ENCODE peak calls at places on chromosomes 1 and 21, in ten cellular contexts. P is right atrium auricular region, U is kidney epithelial cell, M is mucosa of descending colon, X is left ventricle myocardium inferior, N is cardiac muscle cell, B is fibroblast of mammary gland, I is fibroblast of villous mesenchyme, V is WERI-Rb-1, Y is hepatocyte. O is an unnamed sample.

GRCh38 chr1:154755858-154756730 is 114.0 kb downstream of the KCNN3 start:
- DNase-seq in P (no peak), U (no peak), M (no peak), X (no peak), N (peak; percentile 14), B (peak; percentile 44), I (no peak), V (no peak), Y (no peak), O (no peak)

GRCh38 chr1:58982259-58982998 is 198.6 kb upstream of the JUN start:
- DNase-seq in P (no peak), U (no peak), M (no peak), X (peak; percentile 48), N (no peak), B (peak; percentile 62), I (peak; percentile 83), V (peak; percentile 29), Y (peak; percentile 28), O (no peak)

GRCh38 chr1:166969074-166969677 is 6.2 kb downstream of the ILDR2 start:
- DNase-seq in P (no peak), U (no peak), M (no peak), X (no peak), N (no peak), B (no peak), I (no peak), V (no peak), Y (no peak), O (peak; percentile 12)

GRCh38 chr1:41695118-41695517 is 210.6 kb upstream of the EDN2 start:
- DNase-seq in P (no peak), U (no peak), M (peak; percentile 40), X (peak; percentile 68), N (peak; percentile 22), B (no peak), I (no peak), V (no peak), Y (no peak), O (no peak)

GRCh38 chr1:91792393-91793032 is 93.4 kb downstream of the TGFBR3 start:
- DNase-seq in P (no peak), U (no peak), M (no peak), X (no peak), N (no peak), B (no peak), I (peak; percentile 78), V (no peak), Y (no peak), O (no peak)

GRCh38 chr1:154752273-154753030 is 117.6 kb downstream of the KCNN3 start:
- DNase-seq in P (no peak), U (no peak), M (no peak), X (no peak), N (no peak), B (no peak), I (no peak), V (no peak), Y (no peak), O (no peak)

GRCh38 chr1:57279909-57280666 is 143.8 kb downstream of the DAB1 start:
- DNase-seq in P (no peak), U (peak; percentile 51), M (no peak), X (no peak), N (no peak), B (peak; percentile 0), I (no peak), V (no peak), Y (peak; percentile 78), O (no peak)

GRCh38 chr21:35026617-35027557 is 22.2 kb downstream of the RUNX1 start:
- DNase-seq in P (peak; percentile 62), U (no peak), M (peak; percentile 78), X (peak; percentile 68), N (peak; percentile 88), B (no peak), I (peak; percentile 88), V (no peak), Y (peak; percentile 73), O (no peak)

GRCh38 chr21:14836950-14837349 is 227.8 kb downstream of the NRIP1 start:
- DNase-seq in P (no peak), U (no peak), M (no peak), X (no peak), N (peak; percentile 16), B (peak; percentile 46), I (no peak), V (no peak), Y (no peak), O (no peak)

GRCh38 chr1:30752651-30752908 is 5.0 kb downstream of the LAPTM5 start:
- DNase-seq in P (no peak), U (no peak), M (no peak), X (no peak), N (no peak), B (no peak), I (no peak), V (no peak), Y (no peak), O (no peak)
- H3K4me3 ChIP-seq in P (no peak overlapping the region), U (no peak overlapping the region), M (no peak overlapping the region), X (no peak overlapping the region), N (no peak overlapping the region), B (no peak overlapping the region), I (no peak overlapping the region), V (no peak overlapping the region), Y (no peak overlapping the region), O (no peak overlapping the region)

DNA sequence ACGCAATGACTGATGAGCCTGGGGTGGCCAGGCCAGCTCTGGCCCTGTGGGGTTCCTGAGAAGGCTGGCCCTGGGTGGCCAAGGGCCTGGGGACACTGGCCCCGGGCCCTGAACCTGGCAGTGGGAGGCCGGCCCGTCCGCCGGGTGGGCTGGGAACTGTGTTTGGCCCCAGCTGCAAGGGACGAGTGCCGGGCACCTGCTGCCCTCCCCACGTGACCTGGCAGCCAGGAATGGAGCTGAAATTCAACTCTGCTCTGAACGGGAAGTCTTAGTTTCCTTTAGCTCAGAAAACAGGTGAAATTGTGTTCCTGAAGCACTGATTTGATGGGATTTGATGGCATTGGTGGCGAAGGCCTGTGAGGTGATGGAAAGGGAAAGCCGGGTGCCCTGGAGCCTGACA is 8.2 kb upstream of the TTLL10 start:
- DNase-seq in P (no peak), U (no peak), M (peak; percentile 40), X (no peak), N (no peak), B (no peak), I (no peak), V (no peak), Y (no peak), O (no peak)
- H3K4me3 ChIP-seq in P (no peak overlapping the region), U (peak overlapping the region; percentile 63), M (peak overlapping the region; percentile 43), X (no peak overlapping the region), N (no peak overlapping the region), B (no peak overlapping the region), I (no peak overlapping the region), V (no peak overlapping the region), Y (peak overlapping the region; percentile 20), O (no peak overlapping the region)

GRCh38 chr1:43937179-43937865 is 3.7 kb downstream of the ARTN start:
- DNase-seq in P (no peak), U (peak; percentile 65), M (no peak), X (no peak), N (no peak), B (no peak), I (no peak), V (no peak), Y (no peak), O (no peak)

GRCh38 chr1:43934986-43935324 is 1.4 kb downstream of the ARTN start:
- DNase-seq in P (no peak), U (no peak), M (no peak), X (no peak), N (no peak), B (no peak), I (no peak), V (no peak), Y (no peak), O (no peak)

GRCh38 chr1:43934279-43934985 is 831 bp downstream of the ARTN start:
- DNase-seq in P (no peak), U (no peak), M (peak; percentile 85), X (peak; percentile 42), N (peak; percentile 71), B (peak; percentile 58), I (peak; percentile 63), V (peak; percentile 87), Y (peak; percentile 78), O (no peak)

GRCh38 chr1:43936470-43937151 is 3.0 kb downstream of the ARTN start:
- DNase-seq in P (no peak), U (no peak), M (peak; percentile 67), X (peak; percentile 26), N (peak; percentile 38), B (no peak), I (peak; percentile 36), V (peak; percentile 68), Y (peak; percentile 72), O (no peak)

DNA sequence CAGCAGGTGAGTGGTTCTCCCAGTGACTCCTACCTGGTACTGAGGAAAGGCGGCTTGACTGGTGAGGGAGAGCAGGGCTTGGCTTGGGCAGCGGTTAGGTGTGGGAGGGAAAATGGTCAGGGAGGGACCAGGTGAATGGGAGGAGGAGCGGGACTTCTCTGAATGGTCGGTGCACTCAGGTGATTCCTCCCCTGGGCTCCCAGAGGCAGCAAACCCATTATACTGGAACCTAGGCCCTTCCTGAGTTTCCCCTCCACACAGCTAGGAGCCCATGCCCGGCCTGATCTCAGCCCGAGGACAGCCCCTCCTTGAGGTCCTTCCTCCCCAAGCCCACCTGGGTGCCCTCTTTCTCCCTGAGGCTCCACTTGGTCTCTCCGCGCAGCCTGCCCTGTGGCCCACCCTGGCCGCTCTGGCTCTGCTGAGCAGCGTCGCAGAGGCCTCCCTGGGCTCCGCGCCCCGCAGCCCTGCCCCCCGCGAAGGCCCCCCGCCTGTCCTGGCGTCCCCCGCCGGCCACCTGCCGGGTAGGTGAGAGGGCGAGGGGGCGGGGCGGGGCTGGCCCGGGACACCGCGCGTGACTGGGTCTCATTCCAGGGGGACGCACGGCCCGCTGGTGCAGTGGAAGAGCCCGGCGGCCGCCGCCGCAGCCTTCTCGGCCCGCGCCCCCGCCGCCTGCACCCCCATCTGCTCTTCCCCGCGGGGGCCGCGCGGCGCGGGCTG is 2.3 kb downstream of the ARTN start:
- DNase-seq in P (no peak), U (no peak), M (peak; percentile 80), X (no peak), N (no peak), B (no peak), I (no peak), V (peak; percentile 57), Y (peak; percentile 35), O (no peak)
- H3K4me3 ChIP-seq in P (peak overlapping the region; percentile 32), U (peak overlapping the region; percentile 27), M (peak overlapping the region; percentile 17), X (peak overlapping the region; percentile 62), N (peak overlapping the region; percentile 32), B (no peak overlapping the region), I (peak overlapping the region; percentile 33), V (peak overlapping the region; percentile 34), Y (no peak overlapping the region), O (peak overlapping the region; percentile 59)

DNA sequence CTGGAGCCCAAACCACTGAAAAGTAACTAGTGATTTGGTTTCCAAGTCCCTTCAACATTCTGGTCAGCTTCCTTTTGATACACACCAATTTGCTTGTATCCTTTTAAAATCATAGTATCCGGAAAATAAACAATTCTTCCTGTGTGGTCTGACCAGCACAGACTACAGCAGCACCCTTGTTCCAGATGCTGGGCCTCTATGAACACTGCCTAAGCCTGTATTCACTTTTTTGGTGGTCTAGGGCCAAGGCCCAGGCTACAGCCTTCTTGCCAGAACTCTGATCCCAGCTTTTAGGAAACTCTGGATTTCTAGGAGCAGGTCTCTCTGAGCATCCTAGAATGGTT is 804 bp upstream of the DDAH1 start:
- DNase-seq in P (no peak), U (no peak), M (no peak), X (no peak), N (no peak), B (peak; percentile 44), I (peak; percentile 57), V (no peak), Y (no peak), O (peak; percentile 91)
- H3K4me3 ChIP-seq in P (no peak overlapping the region), U (peak overlapping the region; percentile 78), M (no peak overlapping the region), X (peak overlapping the region; percentile 79), N (no peak overlapping the region), B (peak overlapping the region; percentile 85), I (peak overlapping the region; percentile 83), V (peak overlapping the region; percentile 70), Y (peak overlapping the region; percentile 86), O (no peak overlapping the region)